ENCODE peak calls at places on chromosomes 1 and 21, in nine cellular contexts. W is A549, F is ovary, K is breast epithelium, T is suprapubic skin, I is IMR-90, D is endothelial cell of umbilical vein, C is transverse colon, M is HCT116. X is an unnamed sample.

GRCh38 chr1:206736878-206737728 is 33.5 kb upstream of the IL19 start:
- DNase-seq in W (no peak), F (no peak), K (no peak), T (no peak), I (no peak), D (no peak), C (peak), M (no peak), X (no peak)

GRCh38 chr1:7549277-7549676 is 221.8 kb upstream of the VAMP3 start:
- DNase-seq in W (peak), F (no peak), K (no peak), T (no peak), I (peak), D (peak), C (no peak), M (peak), X (peak)

GRCh38 chr21:36747815-36748381 is 49.0 kb downstream of the SIM2 start:
- DNase-seq in W (no peak), F (no peak), K (no peak), T (no peak), I (peak), D (peak), C (peak), M (no peak), X (peak)

GRCh38 chr1:24389231-24389678 is 24.3 kb downstream of the STPG1 start:
- DNase-seq in W (no peak), F (no peak), K (no peak), T (peak), I (no peak), D (peak), C (peak), M (no peak), X (no peak)

GRCh38 chr1:68011786-68012375 is 38.5 kb downstream of the DIRAS3 start:
- DNase-seq in W (peak), F (no peak), K (no peak), T (no peak), I (peak), D (no peak), C (no peak), M (no peak), X (no peak)

GRCh38 chr21:36980280-36981048 is 14.0 kb upstream of the HLCS start:
- DNase-seq in W (no peak), F (peak), K (peak), T (no peak), I (no peak), D (peak), C (peak), M (no peak), X (peak)

GRCh38 chr1:193031431-193031830 is 27.7 kb downstream of the UCHL5 start:
- DNase-seq in W (no peak), F (no peak), K (no peak), T (no peak), I (peak), D (peak), C (no peak), M (no peak), X (no peak)

GRCh38 chr1:201218409-201218808 is 27.8 kb downstream of the IGFN1 start:
- DNase-seq in W (no peak), F (peak), K (no peak), T (peak), I (no peak), D (no peak), C (no peak), M (no peak), X (no peak)

GRCh38 chr1:202023033-202023433 is 12.6 kb downstream of the ELF3 start:
- DNase-seq in W (peak), F (no peak), K (peak), T (no peak), I (no peak), D (no peak), C (peak), M (peak), X (no peak)

DNA sequence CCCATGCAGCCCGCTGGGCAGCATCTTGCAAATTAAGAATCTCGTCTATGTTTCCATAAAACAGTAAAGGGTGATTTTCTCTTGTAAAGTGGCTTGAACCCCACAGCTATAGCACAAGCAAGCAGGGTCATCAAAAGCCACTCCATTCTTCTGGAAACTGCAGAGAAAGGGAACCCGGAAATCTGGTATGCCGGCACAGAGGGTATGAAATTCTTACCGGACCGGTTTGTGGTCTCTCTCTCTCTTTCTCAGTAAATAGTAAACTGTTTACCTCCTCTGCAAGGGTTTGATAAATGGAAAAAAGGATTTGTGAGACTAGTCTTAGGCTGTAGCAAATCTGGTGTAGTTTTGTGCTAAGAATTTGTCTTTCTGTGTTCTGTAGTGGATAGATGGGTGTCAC is 2.7 kb upstream of the ADSS2 start:
- DNase-seq in W (no peak), F (no peak), K (no peak), T (no peak), I (no peak), D (no peak), C (no peak), M (no peak), X (no peak)
- H3K4me3 ChIP-seq in W (no peak), F (no peak), K (no peak), T (no peak), I (no peak), D (no peak), C (no peak), M (no peak), X (no peak)

GRCh38 chr1:110034040-110034450 is 379 bp upstream of the STRIP1 start:
- DNase-seq in W (no peak), F (no peak), K (no peak), T (no peak), I (no peak), D (no peak), C (no peak), M (no peak), X (no peak)

GRCh38 chr1:110035236-110035752 is 870 bp downstream of the STRIP1 start:
- DNase-seq in W (no peak), F (no peak), K (no peak), T (no peak), I (peak), D (no peak), C (no peak), M (no peak), X (no peak)

GRCh38 chr1:110032327-110032726 is 2.1 kb upstream of the STRIP1 start:
- DNase-seq in W (no peak), F (no peak), K (no peak), T (no peak), I (no peak), D (no peak), C (no peak), M (no peak), X (no peak)

GRCh38 chr1:110034451-110035235 is at the start of gene STRIP1:
- DNase-seq in W (peak), F (peak), K (peak), T (peak), I (peak), D (peak), C (peak), M (peak), X (peak)

GRCh38 chr1:110033421-110033820 is 1.0 kb upstream of the STRIP1 start:
- DNase-seq in W (no peak), F (no peak), K (no peak), T (no peak), I (no peak), D (no peak), C (no peak), M (no peak), X (no peak)
- TF ChIP-seq POLR2A in W (no peak), F (no peak), K (no peak), T (no peak), I (no peak), D (no peak), C (no peak), M (no peak), X (no peak)

GRCh38 chr21:30733026-30733425 is 14.0 kb downstream of the KRTAP21-2 start:
- DNase-seq in W (no peak), F (no peak), K (no peak), T (no peak), I (no peak), D (no peak), C (no peak), M (no peak), X (no peak)
- TF ChIP-seq CTCF in W (no peak), F (no peak), K (no peak), T (no peak), I (no peak), D (no peak), C (no peak), M (no peak), X (no peak)

GRCh38 chr1:194056169-194056568 is 869.8 kb upstream of the B3GALT2 start:
- DNase-seq in W (no peak), F (no peak), K (no peak), T (no peak), I (no peak), D (no peak), C (no peak), M (no peak), X (no peak)

GRCh38 chr1:194055545-194055944 is 869.1 kb upstream of the B3GALT2 start:
- DNase-seq in W (no peak), F (no peak), K (no peak), T (no peak), I (no peak), D (no peak), C (no peak), M (no peak), X (no peak)

GRCh38 chr1:194047921-194048320 is 861.5 kb upstream of the B3GALT2 start:
- DNase-seq in W (no peak), F (no peak), K (no peak), T (no peak), I (no peak), D (no peak), C (no peak), M (no peak), X (no peak)

GRCh38 chr1:194052514-194053333 is 866.3 kb upstream of the B3GALT2 start:
- DNase-seq in W (no peak), F (no peak), K (no peak), T (no peak), I (no peak), D (no peak), C (no peak), M (no peak), X (no peak)
- H3K4me3 ChIP-seq in W (no peak), F (no peak), K (no peak), T (no peak), I (no peak), D (no peak), C (no peak), M (no peak), X (no peak)

X was measured in heart left ventricle.